ENCODE peak calls at places on chromosomes 2 and 18, in ten cellular contexts. U, L, S, K, F, Y, O, N, J and Q are unnamed samples.
A peak's percentile ranks its signal among the peaks of the same experiment; 100 is the strongest.

GRCh38 chr2:151302879-151303278 is 13.4 kb upstream of the NMI start:
- DNase-seq in U (no peak), L (peak; percentile 40), S (peak; percentile 51), K (peak; percentile 90), F (no peak), Y (no peak), O (no peak), N (no peak), J (peak; percentile 49), Q (peak; percentile 76)

GRCh38 chr2:115160523-115161521 is 718.4 kb downstream of the DPP10 start:
- DNase-seq in U (peak; percentile 8), L (peak; percentile 78), S (no peak), K (no peak), F (no peak), Y (no peak), O (no peak), N (no peak), J (no peak), Q (no peak)

GRCh38 chr2:233838726-233839446 is 15.4 kb downstream of the HJURP start:
- DNase-seq in U (no peak), L (no peak), S (no peak), K (no peak), F (no peak), Y (no peak), O (no peak), N (peak; percentile 30), J (no peak), Q (no peak)

GRCh38 chr2:62719757-62720156 is 14.2 kb downstream of the EHBP1 start:
- DNase-seq in U (no peak), L (no peak), S (no peak), K (no peak), F (no peak), Y (no peak), O (no peak), N (no peak), J (no peak), Q (no peak)

GRCh38 chr2:120740765-120741513 is 5.3 kb downstream of the GLI2 start:
- DNase-seq in U (no peak), L (peak; percentile 46), S (no peak), K (peak; percentile 41), F (no peak), Y (no peak), O (no peak), N (peak; percentile 59), J (no peak), Q (peak; percentile 32)

GRCh38 chr2:204898928-204899640 is 353.8 kb downstream of the PARD3B start:
- DNase-seq in U (no peak), L (no peak), S (no peak), K (no peak), F (no peak), Y (no peak), O (no peak), N (no peak), J (no peak), Q (peak; percentile 21)

GRCh38 chr2:236949089-236949935 is 136.4 kb upstream of the COPS8 start:
- DNase-seq in U (no peak), L (no peak), S (no peak), K (no peak), F (no peak), Y (no peak), O (no peak), N (peak; percentile 48), J (no peak), Q (no peak)

GRCh38 chr2:230254152-230254881 is 28.8 kb downstream of the SP140 start:
- DNase-seq in U (no peak), L (no peak), S (no peak), K (no peak), F (no peak), Y (no peak), O (no peak), N (no peak), J (no peak), Q (no peak)

DNA sequence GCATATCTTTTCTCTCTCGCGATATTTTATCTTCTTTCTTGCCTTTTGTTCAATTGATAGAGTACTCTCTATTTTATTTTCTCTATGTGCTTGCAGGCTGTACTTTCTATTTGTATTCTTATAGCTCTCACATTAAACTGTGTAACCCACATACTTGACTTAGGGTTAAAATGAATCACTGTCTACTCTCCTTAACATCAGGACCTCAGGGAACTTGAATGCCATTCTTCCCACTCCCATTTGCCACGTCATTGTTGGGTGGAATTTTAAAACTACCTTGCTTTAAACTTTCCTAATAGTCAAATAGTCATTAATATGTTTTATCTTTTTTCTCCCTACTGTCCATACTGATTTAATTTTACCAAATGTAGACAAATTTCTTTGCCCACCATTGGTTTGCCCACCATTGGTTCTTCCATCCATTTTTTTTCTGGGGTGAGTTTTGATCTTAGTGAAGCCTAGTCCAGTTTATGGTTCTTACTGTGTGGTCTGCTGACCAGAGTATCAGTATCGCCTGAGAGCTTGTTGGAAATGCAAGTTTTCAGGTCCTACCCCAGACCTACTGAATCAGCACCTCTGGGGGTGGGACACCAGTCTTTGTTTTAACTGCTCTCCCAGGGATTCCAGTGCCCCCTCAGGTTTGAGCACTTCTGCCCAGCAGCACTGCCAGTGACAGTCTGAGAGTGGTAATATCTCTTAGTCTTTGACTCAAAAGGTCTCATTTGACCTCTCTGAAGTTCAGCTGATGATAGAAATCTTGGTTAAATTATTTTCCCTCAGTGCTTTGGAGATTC is 269.5 kb downstream of the ALPK2 start:
- DNase-seq in U (no peak), L (no peak), S (no peak), K (peak; percentile 33), F (no peak), Y (no peak), O (no peak), N (no peak), J (peak; percentile 58), Q (no peak)
- TF ChIP-seq CTCF in U (no peak), L (no peak), S (no peak), K (no peak), F (no peak), Y (no peak), O (no peak), N (no peak), J (no peak), Q (no peak)

DNA sequence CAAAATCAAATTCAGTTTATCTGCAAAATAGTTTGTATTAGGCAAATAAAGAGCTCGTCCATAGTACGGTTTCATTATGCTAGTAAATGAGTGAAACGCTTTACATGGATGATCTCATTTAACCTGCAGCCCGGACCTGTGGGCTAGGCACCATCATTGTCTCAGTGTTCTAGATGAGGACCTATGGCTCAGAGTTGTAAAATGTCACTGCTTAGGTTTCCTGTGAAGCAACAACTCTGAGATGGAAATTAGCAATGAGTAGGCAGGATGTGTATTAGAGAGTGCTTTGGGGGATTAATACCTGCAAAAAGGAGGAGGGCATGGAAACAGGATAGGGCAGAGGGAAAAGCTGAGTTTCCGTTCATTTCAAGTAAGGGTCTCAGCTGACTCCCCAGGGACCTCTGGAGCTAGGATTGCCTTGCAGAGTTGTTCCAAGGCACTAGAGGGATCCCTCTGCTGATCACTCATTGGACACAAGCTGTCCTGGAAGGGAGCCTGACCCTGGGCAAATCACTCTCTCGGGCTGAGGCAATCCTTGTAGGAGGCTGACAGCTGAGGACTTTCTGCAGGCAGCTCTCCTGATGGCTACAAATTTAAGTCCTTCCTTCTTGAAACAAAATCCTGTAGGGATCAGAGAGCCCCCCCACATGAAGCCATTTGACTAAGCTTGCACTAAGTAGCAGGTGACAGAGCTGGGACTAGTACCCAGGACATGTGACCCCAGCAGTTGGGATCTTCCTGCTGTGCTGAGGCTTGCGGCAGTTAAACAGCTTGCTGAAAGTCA is 58.8 kb upstream of the SIX2 start:
- DNase-seq in U (no peak), L (peak; percentile 15), S (no peak), K (no peak), F (no peak), Y (no peak), O (no peak), N (no peak), J (no peak), Q (peak; percentile 43)
- H3K4me3 ChIP-seq in U (no peak overlapping the region), L (no peak overlapping the region), S (no peak overlapping the region), K (no peak overlapping the region), F (no peak overlapping the region), Y (no peak overlapping the region), O (no peak overlapping the region), N (no peak overlapping the region), J (no peak overlapping the region), Q (no peak overlapping the region)

GRCh38 chr2:44975571-44976450 is 33.4 kb downstream of the SIX2 start:
- DNase-seq in U (no peak), L (no peak), S (no peak), K (no peak), F (no peak), Y (no peak), O (no peak), N (no peak), J (no peak), Q (peak; percentile 31)

GRCh38 chr2:44972771-44973535 is 31.5 kb downstream of the SIX3 start:
- DNase-seq in U (no peak), L (no peak), S (no peak), K (no peak), F (no peak), Y (no peak), O (no peak), N (no peak), J (no peak), Q (no peak)

GRCh38 chr2:44969936-44970335 is 28.4 kb downstream of the SIX3 start:
- DNase-seq in U (no peak), L (no peak), S (no peak), K (no peak), F (no peak), Y (no peak), O (no peak), N (no peak), J (peak; percentile 92), Q (no peak)

GRCh38 chr2:44970846-44971450 is 29.4 kb downstream of the SIX3 start:
- DNase-seq in U (no peak), L (no peak), S (no peak), K (peak; percentile 18), F (no peak), Y (no peak), O (no peak), N (no peak), J (no peak), Q (no peak)

GRCh38 chr2:44974064-44974715 is 32.7 kb downstream of the SIX3 start:
- DNase-seq in U (peak; percentile 52), L (peak; percentile 58), S (no peak), K (peak; percentile 37), F (no peak), Y (no peak), O (no peak), N (no peak), J (peak; percentile 87), Q (peak; percentile 89)
- TF ChIP-seq CTCF in U (peak; percentile 54), L (peak; percentile 32), S (peak; percentile 42), K (peak; percentile 39), F (no peak), Y (no peak), O (peak; percentile 37), N (no peak), J (peak; percentile 67), Q (peak; percentile 84)

DNA sequence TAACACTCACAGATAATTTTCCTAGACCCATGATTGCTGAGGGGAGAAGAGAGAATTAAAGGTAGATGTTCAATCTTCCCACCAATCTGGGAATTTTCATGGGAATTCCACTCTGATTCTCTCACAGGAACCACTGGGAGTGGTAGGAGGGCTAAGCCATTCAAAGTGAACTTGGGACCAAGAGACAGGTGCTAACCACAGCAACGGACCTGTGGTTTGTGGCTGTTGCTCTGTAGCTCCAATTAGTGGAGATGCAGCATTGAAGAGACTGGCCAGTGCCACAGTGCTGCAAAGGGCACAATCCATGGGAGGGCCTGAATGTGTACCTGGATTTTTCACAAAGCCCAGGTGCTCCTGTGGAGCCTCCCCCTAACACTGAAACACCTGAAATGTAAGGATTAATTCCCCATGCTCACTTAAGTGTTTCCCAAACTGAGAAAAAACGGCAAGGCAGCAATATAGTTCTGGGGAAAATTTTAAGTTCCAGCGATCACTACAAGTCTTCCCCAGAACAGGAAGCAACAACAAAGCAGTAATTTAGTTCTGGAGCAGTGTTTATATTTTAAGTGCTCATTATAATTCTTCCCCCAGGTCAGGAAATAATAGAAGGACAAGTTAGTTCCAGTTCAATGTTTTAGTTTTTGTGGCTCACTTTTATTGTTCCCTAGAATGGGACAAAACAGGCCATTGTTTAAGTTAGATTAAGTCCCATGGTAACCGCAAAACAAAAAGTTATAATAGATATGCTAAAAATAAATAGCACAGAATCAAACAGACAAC is 1045.8 kb downstream of the CNTNAP5 start:
- DNase-seq in U (no peak), L (no peak), S (no peak), K (no peak), F (no peak), Y (no peak), O (no peak), N (no peak), J (no peak), Q (no peak)
- H3K4me3 ChIP-seq in U (no peak overlapping the region), L (no peak overlapping the region), S (no peak overlapping the region), K (no peak overlapping the region), F (no peak overlapping the region), Y (no peak overlapping the region), O (no peak overlapping the region), N (no peak overlapping the region), J (no peak overlapping the region), Q (no peak overlapping the region)